ENCODE peak calls at places on chromosomes 1 and 21, in eight cellular contexts. C, O, U, A, D, Q, J and W are unnamed samples.

GRCh38 chr1:7199077-7199779 is 414.0 kb downstream of the CAMTA1 start:
- DNase-seq in C (no peak), O (no peak), U (no peak), A (no peak), D (no peak), Q (no peak), J (no peak), W (no peak)

GRCh38 chr1:99728494-99729235 is 37.8 kb downstream of the FRRS1 start:
- DNase-seq in C (peak), O (no peak), U (no peak), A (no peak), D (no peak), Q (no peak), J (no peak), W (no peak)

GRCh38 chr1:6603851-6604558 is 1.3 kb upstream of the KLHL21 start:
- DNase-seq in C (peak), O (peak), U (peak), A (peak), D (no peak), Q (peak), J (no peak), W (no peak)

GRCh38 chr1:31605908-31606427 is 11.5 kb upstream of the HCRTR1 start:
- DNase-seq in C (no peak), O (no peak), U (peak), A (no peak), D (no peak), Q (no peak), J (peak), W (no peak)

GRCh38 chr1:164630626-164631396 is 71.8 kb downstream of the PBX1 start:
- DNase-seq in C (no peak), O (no peak), U (no peak), A (no peak), D (no peak), Q (no peak), J (no peak), W (no peak)

GRCh38 chr1:87953732-87954344 is 625.2 kb downstream of the LMO4 start:
- DNase-seq in C (peak), O (peak), U (peak), A (no peak), D (peak), Q (peak), J (peak), W (peak)

GRCh38 chr1:247173431-247173830 is 1.6 kb upstream of the ZNF124 start:
- DNase-seq in C (no peak), O (no peak), U (no peak), A (no peak), D (no peak), Q (no peak), J (no peak), W (no peak)

GRCh38 chr1:25053576-25054075 is 123.5 kb upstream of the RUNX3 start:
- DNase-seq in C (no peak), O (no peak), U (no peak), A (no peak), D (no peak), Q (no peak), J (no peak), W (no peak)

GRCh38 chr1:173448945-173449344 is 28.2 kb upstream of the PRDX6 start:
- DNase-seq in C (no peak), O (no peak), U (no peak), A (no peak), D (no peak), Q (no peak), J (no peak), W (no peak)

GRCh38 chr1:18681423-18681835 is 50.8 kb downstream of the PAX7 start:
- DNase-seq in C (peak), O (no peak), U (no peak), A (no peak), D (peak), Q (no peak), J (peak), W (no peak)

GRCh38 chr1:12148958-12149790 is 17.6 kb upstream of the TNFRSF1B start:
- DNase-seq in C (no peak), O (no peak), U (peak), A (no peak), D (no peak), Q (no peak), J (peak), W (no peak)

GRCh38 chr1:83769594-83770321 is 229.2 kb downstream of the TTLL7 start:
- DNase-seq in C (no peak), O (no peak), U (no peak), A (no peak), D (no peak), Q (no peak), J (no peak), W (no peak)

GRCh38 chr21:38337793-38338192 is 81.0 kb downstream of the KCNJ15 start:
- DNase-seq in C (no peak), O (no peak), U (no peak), A (no peak), D (no peak), Q (no peak), J (no peak), W (no peak)

GRCh38 chr1:240170245-240170644 is 78.6 kb downstream of the FMN2 start:
- DNase-seq in C (no peak), O (no peak), U (no peak), A (no peak), D (no peak), Q (no peak), J (no peak), W (no peak)

GRCh38 chr1:218642033-218642954 is 297.2 kb downstream of the TGFB2 start:
- DNase-seq in C (no peak), O (no peak), U (peak), A (no peak), D (no peak), Q (no peak), J (no peak), W (no peak)

GRCh38 chr1:96309783-96310182 is 411.8 kb upstream of the PTBP2 start:
- DNase-seq in C (peak), O (no peak), U (peak), A (no peak), D (no peak), Q (no peak), J (no peak), W (no peak)

GRCh38 chr1:25676488-25676887 is 59.9 kb downstream of the MAN1C1 start:
- DNase-seq in C (no peak), O (no peak), U (no peak), A (no peak), D (no peak), Q (no peak), J (no peak), W (no peak)

GRCh38 chr1:32068891-32069590 is 3.7 kb upstream of the TMEM39B start:
- DNase-seq in C (no peak), O (no peak), U (no peak), A (no peak), D (no peak), Q (no peak), J (no peak), W (no peak)

GRCh38 chr1:39902121-39902807 is 547 bp upstream of the MYCL start:
- DNase-seq in C (peak), O (peak), U (no peak), A (peak), D (peak), Q (peak), J (peak), W (peak)

GRCh38 chr1:167698313-167698712 is 23.5 kb upstream of the MPZL1 start:
- DNase-seq in C (no peak), O (no peak), U (no peak), A (no peak), D (no peak), Q (no peak), J (no peak), W (no peak)

GRCh38 chr1:228142616-228143203 is 2.6 kb downstream of the GUK1 start:
- DNase-seq in C (no peak), O (no peak), U (no peak), A (no peak), D (no peak), Q (no peak), J (no peak), W (no peak)

GRCh38 chr1:169906938-169907337 is 13.2 kb upstream of the SCYL3 start:
- DNase-seq in C (peak), O (no peak), U (peak), A (no peak), D (no peak), Q (no peak), J (no peak), W (no peak)

GRCh38 chr1:195894411-195894810 is 713.8 kb downstream of the KCNT2 start:
- DNase-seq in C (no peak), O (no peak), U (no peak), A (no peak), D (no peak), Q (no peak), J (no peak), W (no peak)

GRCh38 chr1:195902779-195903178 is 705.5 kb downstream of the KCNT2 start:
- DNase-seq in C (no peak), O (no peak), U (no peak), A (no peak), D (no peak), Q (no peak), J (no peak), W (no peak)

GRCh38 chr1:195898924-195899323 is 709.3 kb downstream of the KCNT2 start:
- DNase-seq in C (no peak), O (no peak), U (no peak), A (no peak), D (no peak), Q (no peak), J (no peak), W (no peak)

GRCh38 chr1:195899762-195900352 is 708.4 kb downstream of the KCNT2 start:
- DNase-seq in C (peak), O (no peak), U (peak), A (no peak), D (no peak), Q (no peak), J (no peak), W (no peak)

GRCh38 chr1:195897072-195897471 is 711.2 kb downstream of the KCNT2 start:
- DNase-seq in C (peak), O (no peak), U (no peak), A (no peak), D (no peak), Q (no peak), J (no peak), W (no peak)
- TF ChIP-seq CTCF in C (peak), O (no peak), U (no peak), A (no peak), D (no peak), Q (no peak), J (no peak), W (no peak)

DNA sequence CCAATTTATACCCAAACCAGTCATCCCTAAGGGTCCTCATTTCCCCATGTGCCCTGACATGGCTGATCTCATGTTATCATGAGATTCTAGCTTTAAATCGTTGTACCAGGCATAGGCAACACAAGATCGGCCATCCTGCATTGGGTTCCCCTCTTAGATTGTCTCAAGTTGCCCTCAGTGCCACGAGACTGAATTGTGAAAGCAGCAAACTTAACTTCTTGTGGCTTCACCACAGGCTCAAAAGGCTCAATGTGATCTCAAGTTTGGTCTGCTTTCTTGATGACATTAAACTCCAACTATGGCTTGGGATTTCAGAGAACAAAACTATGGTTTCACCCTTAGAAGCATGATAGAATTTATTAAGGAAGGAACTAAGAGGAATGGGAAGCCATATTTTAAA is 168.5 kb upstream of the SYT6 start:
- DNase-seq in C (no peak), O (no peak), U (no peak), A (no peak), D (no peak), Q (no peak), J (no peak), W (no peak)
- TF ChIP-seq CTCF in C (no peak), O (no peak), U (no peak), A (no peak), D (no peak), Q (no peak), J (no peak), W (no peak)

GRCh38 chr1:204694145-204694544 is 8.6 kb upstream of the LRRN2 start:
- DNase-seq in C (no peak), O (no peak), U (no peak), A (no peak), D (no peak), Q (no peak), J (no peak), W (no peak)

GRCh38 chr1:204695692-204696091 is 10.2 kb upstream of the LRRN2 start:
- DNase-seq in C (no peak), O (no peak), U (no peak), A (no peak), D (no peak), Q (no peak), J (no peak), W (no peak)

GRCh38 chr1:204692852-204693356 is 7.4 kb upstream of the LRRN2 start:
- DNase-seq in C (no peak), O (no peak), U (no peak), A (no peak), D (no peak), Q (no peak), J (no peak), W (no peak)

GRCh38 chr1:204688776-204689175 is 3.2 kb upstream of the LRRN2 start:
- DNase-seq in C (no peak), O (no peak), U (no peak), A (no peak), D (no peak), Q (no peak), J (no peak), W (no peak)

GRCh38 chr1:204692320-204692851 is 6.8 kb upstream of the LRRN2 start:
- DNase-seq in C (peak), O (no peak), U (no peak), A (no peak), D (no peak), Q (no peak), J (no peak), W (no peak)
- TF ChIP-seq CTCF in C (peak), O (no peak), U (no peak), A (no peak), D (peak), Q (peak), J (no peak), W (no peak)

DNA sequence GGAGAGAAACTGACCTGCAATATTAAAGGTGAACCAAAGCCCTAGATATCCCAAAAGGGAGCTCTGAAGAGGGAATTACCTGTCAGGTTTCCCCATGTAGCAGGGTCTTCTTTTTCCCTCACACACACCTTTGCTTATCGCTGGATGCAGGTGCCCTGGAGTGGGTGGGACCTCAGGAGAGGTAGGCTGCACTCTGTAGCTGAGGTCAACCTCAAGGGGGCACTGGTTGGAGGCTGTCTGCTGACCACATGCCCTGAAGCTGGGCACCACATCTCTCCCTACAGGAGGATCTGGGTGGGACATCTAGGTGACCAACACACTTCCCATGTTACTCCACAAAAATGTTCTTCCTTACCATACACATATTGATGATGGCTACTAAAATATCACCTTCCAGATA is 298.7 kb upstream of the USP25 start:
- DNase-seq in C (no peak), O (no peak), U (no peak), A (no peak), D (no peak), Q (no peak), J (no peak), W (no peak)
- TF ChIP-seq CTCF in C (no peak), O (no peak), U (no peak), A (no peak), D (no peak), Q (no peak), J (no peak), W (no peak)

GRCh38 chr1:71196685-71197084 is 115.8 kb upstream of the ZRANB2 start:
- DNase-seq in C (peak), O (no peak), U (peak), A (no peak), D (no peak), Q (no peak), J (no peak), W (no peak)
- TF ChIP-seq CTCF in C (peak), O (peak), U (peak), A (peak), D (peak), Q (peak), J (no peak), W (no peak)

GRCh38 chr1:22261580-22261979 is 118.7 kb upstream of the WNT4 start:
- DNase-seq in C (no peak), O (no peak), U (no peak), A (no peak), D (no peak), Q (no peak), J (no peak), W (no peak)
- TF ChIP-seq CTCF in C (no peak), O (no peak), U (no peak), A (no peak), D (no peak), Q (no peak), J (no peak), W (no peak)

GRCh38 chr1:202005958-202006357 is 4.4 kb upstream of the ELF3 start:
- DNase-seq in C (peak), O (no peak), U (peak), A (no peak), D (no peak), Q (no peak), J (no peak), W (no peak)
- TF ChIP-seq CTCF in C (peak), O (peak), U (peak), A (peak), D (peak), Q (peak), J (no peak), W (no peak)

DNA sequence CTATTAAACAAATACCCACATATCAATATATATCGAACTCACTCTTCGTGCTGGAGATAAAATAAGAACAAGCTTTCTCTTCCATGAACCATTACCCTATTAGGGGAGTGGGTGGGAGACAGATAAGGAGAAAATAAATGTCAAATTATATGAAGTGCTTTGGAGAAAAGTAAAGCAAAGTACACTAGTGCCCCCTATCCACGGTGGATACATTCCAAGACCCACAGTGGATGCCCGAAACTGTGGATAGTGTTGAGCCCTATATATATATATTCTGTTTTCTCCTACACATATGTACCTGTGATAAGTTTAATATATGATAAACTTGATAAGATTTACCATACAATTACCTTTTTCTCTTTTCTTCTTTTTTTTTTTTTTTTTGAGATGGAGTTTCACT is 54.6 kb downstream of the FH start:
- DNase-seq in C (no peak), O (no peak), U (no peak), A (no peak), D (no peak), Q (no peak), J (no peak), W (no peak)
- TF ChIP-seq CTCF in C (peak), O (no peak), U (no peak), A (no peak), D (no peak), Q (peak), J (no peak), W (no peak)